ENCODE peak calls at places on chromosome 1, in five cellular contexts. N is progenitor cell of endocrine pancreas; L is stomach; W is skeletal muscle cell; E is central memory CD4-positive, alpha-beta T cell. K is an unnamed sample.

GRCh38 chr1:16155537-16156410 is at the start of gene EPHA2:
- DNase-seq in N (peak), L (peak), E (no peak), W (no peak), K (no peak)

GRCh38 chr1:243508964-243509363 is 253.1 kb downstream of the SDCCAG8 start:
- DNase-seq in E (no peak), N (no peak), L (no peak), W (no peak), K (no peak)

GRCh38 chr1:93700532-93701469 is 19.2 kb upstream of the BCAR3 start:
- DNase-seq in W (no peak), E (no peak), L (no peak), N (no peak), K (no peak)

GRCh38 chr1:60129916-60130315 is 56.3 kb upstream of the C1orf87 start:
- DNase-seq in W (no peak), N (no peak), E (no peak), L (no peak), K (no peak)

GRCh38 chr1:15989776-15990175 is 13.9 kb upstream of the ZBTB17 start:
- DNase-seq in L (no peak), W (no peak), E (no peak), N (no peak), K (no peak)

GRCh38 chr1:209045326-209046057 is 538.0 kb upstream of the CAMK1G start:
- DNase-seq in N (no peak), L (no peak), E (no peak), W (no peak), K (no peak)

GRCh38 chr1:201614262-201615015 is 75.5 kb downstream of the NAV1 start:
- DNase-seq in W (no peak), N (peak), E (no peak), L (peak), K (no peak)

GRCh38 chr1:205748398-205749093 is 1.4 kb downstream of the NUCKS1 start:
- DNase-seq in N (no peak), W (peak), E (peak), L (no peak), K (no peak)

GRCh38 chr1:182227864-182228547 is 163.6 kb downstream of the GLUL start:
- DNase-seq in L (no peak), W (no peak), N (no peak), E (no peak), K (no peak)

GRCh38 chr1:98327151-98327918 is 334.2 kb upstream of the SNX7 start:
- DNase-seq in E (no peak), W (no peak), L (no peak), N (no peak), K (no peak)

K was measured in GM04504.